ENCODE peak calls at places on chromosomes 6 and 20, in five cellular contexts. N is Karpas-422, I is BJ, M is PC-3, T is IMR-90. G is an unnamed sample.
A peak's percentile ranks its signal among the peaks of the same experiment; 100 is the strongest.

GRCh38 chr20:63121749-63122405 is 94.1 kb downstream of the YTHDF1 start:
- DNase-seq in N (no peak), I (no peak), M (no peak), T (no peak), G (no peak)

GRCh38 chr6:26216015-26216885 is 129.0 kb downstream of the HFE start:
- DNase-seq in N (peak; percentile 86), I (peak; percentile 100), M (peak; percentile 99), T (peak; percentile 99), G (peak; percentile 81)

GRCh38 chr6:75098709-75099108 is 107.1 kb downstream of the COL12A1 start:
- DNase-seq in N (no peak), I (peak; percentile 86), M (peak; percentile 81), T (peak; percentile 98), G (peak; percentile 65)

GRCh38 chr6:113031591-113031990 is 684.5 kb downstream of the RFPL4B start:
- DNase-seq in N (no peak), I (no peak), M (no peak), T (no peak), G (no peak)

GRCh38 chr6:158646023-158646888 is 1.7 kb upstream of the DYNLT1 start:
- DNase-seq in N (no peak), I (no peak), M (peak; percentile 72), T (no peak), G (no peak)

GRCh38 chr6:155216312-155217028 is 47.3 kb upstream of the CLDN20 start:
- DNase-seq in N (no peak), I (no peak), M (no peak), T (no peak), G (no peak)

GRCh38 chr20:34324541-34324940 is 21.4 kb upstream of the AHCY start:
- DNase-seq in N (no peak), I (no peak), M (no peak), T (no peak), G (no peak)

GRCh38 chr20:33532753-33533459 is 43.0 kb downstream of the CBFA2T2 start:
- DNase-seq in N (no peak), I (no peak), M (no peak), T (peak; percentile 54), G (no peak)

GRCh38 chr6:44569931-44570385 is 182.5 kb downstream of the CDC5L start:
- DNase-seq in N (no peak), I (no peak), M (no peak), T (peak; percentile 7), G (peak; percentile 44)

GRCh38 chr6:48471326-48471725 is 360.3 kb upstream of the PTCHD4 start:
- DNase-seq in N (peak; percentile 24), I (no peak), M (no peak), T (no peak), G (no peak)

GRCh38 chr6:22966711-22967110 is 397.3 kb downstream of the HDGFL1 start:
- DNase-seq in N (no peak), I (no peak), M (no peak), T (no peak), G (no peak)

GRCh38 chr6:30781697-30782424 is 37.5 kb upstream of the IER3 start:
- DNase-seq in N (no peak), I (peak; percentile 98), M (peak; percentile 99), T (peak; percentile 100), G (peak; percentile 99)

GRCh38 chr6:147131728-147132127 is 72.5 kb upstream of the STXBP5 start:
- DNase-seq in N (no peak), I (no peak), M (no peak), T (peak; percentile 43), G (no peak)

GRCh38 chr6:25576920-25577319 is 75.1 kb upstream of the SCGN start:
- DNase-seq in N (no peak), I (no peak), M (no peak), T (no peak), G (no peak)

GRCh38 chr6:1027795-1028569 is 283.9 kb upstream of the FOXQ1 start:
- DNase-seq in N (no peak), I (no peak), M (no peak), T (no peak), G (peak; percentile 3)

GRCh38 chr20:19991826-19992225 is 25.3 kb upstream of the NAA20 start:
- DNase-seq in N (no peak), I (no peak), M (no peak), T (peak; percentile 58), G (no peak)

GRCh38 chr6:119349341-119350201 is at the start of gene MAN1A1:
- DNase-seq in N (peak; percentile 92), I (no peak), M (peak; percentile 78), T (peak; percentile 66), G (peak; percentile 93)

GRCh38 chr20:14445310-14445709 is 107.9 kb upstream of the FLRT3 start:
- DNase-seq in N (no peak), I (peak; percentile 26), M (peak; percentile 87), T (peak; percentile 88), G (no peak)

GRCh38 chr6:139539852-139540251 is 165.4 kb upstream of the CITED2 start:
- DNase-seq in N (no peak), I (peak; percentile 86), M (peak; percentile 85), T (peak; percentile 98), G (no peak)

GRCh38 chr6:154848580-154848979 is 115.4 kb downstream of the SCAF8 start:
- DNase-seq in N (no peak), I (no peak), M (no peak), T (peak; percentile 10), G (no peak)

GRCh38 chr20:64116016-64116415 is 8.7 kb upstream of the NPBWR2 start:
- DNase-seq in N (no peak), I (no peak), M (no peak), T (no peak), G (peak; percentile 10)

GRCh38 chr6:31394381-31394780 is 9.0 kb upstream of the MICA start:
- DNase-seq in N (no peak), I (no peak), M (no peak), T (no peak), G (no peak)

GRCh38 chr6:47809863-47810262 is 28.0 kb downstream of the OPN5 start:
- DNase-seq in N (no peak), I (no peak), M (no peak), T (no peak), G (no peak)

GRCh38 chr6:28985396-28986164 is 19.5 kb downstream of the ZNF311 start:
- DNase-seq in N (no peak), I (peak; percentile 96), M (peak; percentile 97), T (peak; percentile 98), G (peak; percentile 79)

GRCh38 chr6:163415176-163415619 is 680 bp downstream of the QKI start:
- DNase-seq in N (no peak), I (no peak), M (no peak), T (no peak), G (peak; percentile 47)

GRCh38 chr6:14310955-14311354 is 193.4 kb downstream of the CD83 start:
- DNase-seq in N (no peak), I (no peak), M (no peak), T (no peak), G (no peak)

GRCh38 chr6:101994521-101994920 is 601.0 kb downstream of the GRIK2 start:
- DNase-seq in N (no peak), I (no peak), M (no peak), T (no peak), G (no peak)

GRCh38 chr6:3205913-3206312 is 21.5 kb downstream of the TUBB2B start:
- DNase-seq in N (no peak), I (peak; percentile 85), M (peak; percentile 81), T (peak; percentile 95), G (no peak)

GRCh38 chr20:61608275-61609085 is 356.4 kb downstream of the CDH4 start:
- DNase-seq in N (no peak), I (no peak), M (peak; percentile 30), T (peak; percentile 31), G (no peak)

GRCh38 chr6:166498228-166498627 is 88.2 kb downstream of the RAMACL start:
- DNase-seq in N (no peak), I (no peak), M (no peak), T (no peak), G (no peak)
- H3K36me3 ChIP-seq in N (no peaks in the 10 kb centered on the region), I (peaks cover 30% of the 10 kb centered on the region), M (no peaks in the 10 kb centered on the region), T (peaks cover 85% of the 10 kb centered on the region), G (no peaks in the 10 kb centered on the region)

GRCh38 chr20:57370316-57370715 is 19.3 kb downstream of the RAE1 start:
- DNase-seq in N (no peak), I (no peak), M (no peak), T (no peak), G (no peak)
- H3K36me3 ChIP-seq in N (peaks cover 65% of the 10 kb centered on the region), I (peaks cover 39% of the 10 kb centered on the region), M (peaks cover 91% of the 10 kb centered on the region), T (peaks cover 76% of the 10 kb centered on the region), G (peaks cover 100% of the 10 kb centered on the region)

GRCh38 chr20:47269309-47270165 is 87.0 kb downstream of the ZMYND8 start:
- DNase-seq in N (no peak), I (no peak), M (no peak), T (no peak), G (no peak)
- H3K36me3 ChIP-seq in N (peaks cover 30% of the 10 kb centered on the region), I (peaks cover 5% of the 10 kb centered on the region), M (peaks cover 7% of the 10 kb centered on the region), T (peaks cover 16% of the 10 kb centered on the region), G (no peaks in the 10 kb centered on the region)

DNA sequence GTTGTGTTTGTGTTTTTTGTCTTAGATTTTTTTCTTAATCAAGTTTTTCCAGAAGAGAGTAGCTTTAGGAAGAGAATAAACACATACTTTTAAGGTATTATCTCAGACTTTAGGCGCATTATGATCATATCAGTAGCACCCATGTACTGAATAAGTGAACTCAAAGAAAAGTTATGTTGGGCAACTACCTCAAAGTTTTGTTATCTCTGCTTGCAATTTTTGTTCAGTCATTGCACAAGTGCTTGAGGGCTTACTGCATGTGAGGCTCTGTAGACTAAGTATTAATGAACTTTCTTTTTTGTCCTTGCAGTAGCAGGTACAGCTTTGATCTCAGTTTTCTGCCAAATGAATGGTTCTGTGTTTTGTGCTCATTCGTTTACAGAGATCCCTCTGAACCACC is 189.0 kb downstream of the SLC16A10 start:
- DNase-seq in N (no peak), I (no peak), M (no peak), T (no peak), G (no peak)
- H3K36me3 ChIP-seq in N (peaks cover 73% of the 10 kb centered on the region), I (peaks cover 9% of the 10 kb centered on the region), M (peaks cover 36% of the 10 kb centered on the region), T (peaks cover 28% of the 10 kb centered on the region), G (peaks cover 9% of the 10 kb centered on the region)

GRCh38 chr6:7899046-7899888 is 11.3 kb downstream of the TXNDC5 start:
- DNase-seq in N (no peak), I (no peak), M (peak; percentile 24), T (no peak), G (no peak)
- H3K36me3 ChIP-seq in N (peaks cover 61% of the 10 kb centered on the region), I (peaks cover 34% of the 10 kb centered on the region), M (peaks cover 75% of the 10 kb centered on the region), T (peaks cover 69% of the 10 kb centered on the region), G (no peaks in the 10 kb centered on the region)

GRCh38 chr20:8756410-8756809 is 312.5 kb upstream of the PLCB4 start:
- DNase-seq in N (no peak), I (peak; percentile 40), M (peak; percentile 77), T (peak; percentile 96), G (peak; percentile 74)
- H3K36me3 ChIP-seq in N (no peaks in the 10 kb centered on the region), I (no peaks in the 10 kb centered on the region), M (no peaks in the 10 kb centered on the region), T (no peaks in the 10 kb centered on the region), G (no peaks in the 10 kb centered on the region)

DNA sequence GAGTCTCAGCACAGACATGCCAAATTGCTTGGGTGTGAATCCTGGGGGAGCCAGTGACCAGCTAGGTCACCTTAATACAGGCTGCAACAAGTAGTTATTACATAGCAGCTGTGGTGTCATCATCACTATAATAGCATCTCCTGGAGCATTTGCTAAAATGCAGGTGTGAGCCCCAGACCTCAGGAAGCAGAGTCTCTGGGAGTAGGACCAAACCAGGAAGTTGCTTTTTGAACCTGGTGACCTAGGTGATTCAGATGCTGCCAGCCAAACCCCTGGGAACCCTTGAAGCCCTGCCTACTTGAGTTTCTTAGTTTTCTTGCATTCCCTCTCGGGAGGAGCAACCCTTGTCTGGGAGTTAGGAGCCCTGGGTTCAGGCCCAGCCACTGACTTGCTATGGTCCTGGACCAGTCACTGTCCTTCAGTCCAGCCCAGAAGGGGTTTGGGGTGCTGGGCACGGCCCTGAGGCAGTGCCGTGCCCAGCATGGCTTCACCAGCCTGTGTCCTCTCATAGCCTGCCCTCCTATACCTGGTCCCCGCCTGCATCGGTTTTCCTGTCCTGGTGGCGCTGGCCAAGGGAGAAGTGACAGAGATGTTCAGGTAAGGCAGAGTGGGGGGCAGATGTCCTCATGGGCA is 39.3 kb upstream of the ID1 start:
- DNase-seq in N (no peak), I (no peak), M (peak; percentile 39), T (no peak), G (no peak)
- H3K36me3 ChIP-seq in N (peaks cover 36% of the 10 kb centered on the region), I (peaks cover 29% of the 10 kb centered on the region), M (peaks cover 40% of the 10 kb centered on the region), T (peaks cover 41% of the 10 kb centered on the region), G (no peaks in the 10 kb centered on the region)

GRCh38 chr6:100461273-100461919 is 3.3 kb downstream of the SIM1 start:
- DNase-seq in N (no peak), I (no peak), M (no peak), T (no peak), G (no peak)
- H3K36me3 ChIP-seq in N (no peaks in the 10 kb centered on the region), I (peaks cover 10% of the 10 kb centered on the region), M (no peaks in the 10 kb centered on the region), T (no peaks in the 10 kb centered on the region), G (no peaks in the 10 kb centered on the region)

G was measured in adrenal gland.